ENCODE peak calls at places on chromosome 9, in six cellular contexts. T, R, G, I, E and J are unnamed samples.

GRCh38 chr9:23322392-23322791 is 503.6 kb downstream of the ELAVL2 start:
- DNase-seq in T (no peak), R (peak), G (no peak), I (no peak), E (no peak), J (no peak)

GRCh38 chr9:135131488-135131887 is 44.0 kb downstream of the OLFM1 start:
- DNase-seq in T (no peak), R (no peak), G (no peak), I (no peak), E (no peak), J (no peak)

GRCh38 chr9:37026085-37026935 is 7.8 kb downstream of the PAX5 start:
- DNase-seq in T (no peak), R (no peak), G (no peak), I (no peak), E (no peak), J (no peak)

GRCh38 chr9:739362-739761 is 102.1 kb upstream of the DMRT1 start:
- DNase-seq in T (no peak), R (no peak), G (no peak), I (no peak), E (no peak), J (no peak)

GRCh38 chr9:35000535-35001284 is 11.2 kb downstream of the DNAJB5 start:
- DNase-seq in T (peak), R (no peak), G (no peak), I (peak), E (no peak), J (peak)

GRCh38 chr9:123548749-123549545 is 192.9 kb downstream of the CRB2 start:
- DNase-seq in T (no peak), R (no peak), G (no peak), I (no peak), E (no peak), J (peak)

GRCh38 chr9:68827833-68828744 is 123.0 kb downstream of the PIP5K1B start:
- DNase-seq in T (no peak), R (no peak), G (no peak), I (no peak), E (no peak), J (no peak)

GRCh38 chr9:98516205-98516896 is 192.4 kb downstream of the GABBR2 start:
- DNase-seq in T (no peak), R (no peak), G (no peak), I (no peak), E (no peak), J (no peak)

GRCh38 chr9:87567566-87567965 is 69.9 kb downstream of the DAPK1 start:
- DNase-seq in T (peak), R (peak), G (no peak), I (no peak), E (peak), J (peak)

GRCh38 chr9:94681508-94681907 is 42.2 kb upstream of the FBP1 start:
- DNase-seq in T (peak), R (peak), G (peak), I (peak), E (peak), J (peak)

GRCh38 chr9:99828417-99829176 is 6.9 kb downstream of the NR4A3 start:
- DNase-seq in T (no peak), R (no peak), G (peak), I (peak), E (no peak), J (no peak)

GRCh38 chr9:68522954-68523353 is 17.7 kb downstream of the TMEM252 start:
- DNase-seq in T (no peak), R (no peak), G (no peak), I (peak), E (no peak), J (no peak)

GRCh38 chr9:33101104-33101951 is 24.9 kb upstream of the SMU1 start:
- DNase-seq in T (peak), R (peak), G (no peak), I (no peak), E (no peak), J (no peak)

GRCh38 chr9:105233836-105234235 is 10.6 kb upstream of the SLC44A1 start:
- DNase-seq in T (no peak), R (no peak), G (no peak), I (no peak), E (no peak), J (no peak)

GRCh38 chr9:96596601-96597111 is 23.0 kb downstream of the CDC14B start:
- DNase-seq in T (no peak), R (no peak), G (no peak), I (no peak), E (no peak), J (no peak)

GRCh38 chr9:77648458-77649108 is 461 bp upstream of the GNA14 start:
- DNase-seq in T (no peak), R (peak), G (no peak), I (peak), E (peak), J (no peak)

GRCh38 chr9:107489144-107489673 is 360 bp downstream of the KLF4 start:
- DNase-seq in T (no peak), R (peak), G (no peak), I (peak), E (no peak), J (no peak)

GRCh38 chr9:89814340-89815040 is 209.7 kb downstream of the GADD45G start:
- DNase-seq in T (peak), R (no peak), G (no peak), I (no peak), E (no peak), J (no peak)

GRCh38 chr9:137085918-137086530 is 761 bp upstream of the MAN1B1 start:
- DNase-seq in T (peak), R (peak), G (peak), I (no peak), E (peak), J (no peak)

GRCh38 chr9:129317179-129318011 is 139.3 kb upstream of the IER5L start:
- DNase-seq in T (no peak), R (peak), G (no peak), I (peak), E (peak), J (peak)

GRCh38 chr9:135468866-135469521 is 10.6 kb upstream of the PPP1R26 start:
- DNase-seq in T (peak), R (peak), G (peak), I (no peak), E (no peak), J (peak)

GRCh38 chr9:106860731-106861584 is 2.0 kb upstream of the ZNF462 start:
- DNase-seq in T (peak), R (peak), G (no peak), I (peak), E (no peak), J (no peak)

GRCh38 chr9:91159664-91160121 is 202.0 kb downstream of the AUH start:
- DNase-seq in T (no peak), R (no peak), G (no peak), I (no peak), E (no peak), J (no peak)

GRCh38 chr9:22210936-22211335 is 201.8 kb upstream of the CDKN2B start:
- DNase-seq in T (no peak), R (no peak), G (no peak), I (no peak), E (no peak), J (no peak)